ENCODE peak calls at places on chromosome 4, in four cellular contexts. X is fibroblast of lung, T is SK-N-SH, H is AG10803. S is an unnamed sample.

GRCh38 chr4:153153339-153153851 is 50.8 kb upstream of the TRIM2 start:
- DNase-seq in T (peak), H (peak), X (peak), S (no peak)

GRCh38 chr4:165505991-165506779 is 127.4 kb downstream of the CPE start:
- DNase-seq in H (peak), X (peak), T (no peak), S (peak)

GRCh38 chr4:89158884-89159503 is 47.7 kb downstream of the TIGD2 start:
- DNase-seq in H (peak), X (peak), T (peak), S (no peak)

GRCh38 chr4:8260656-8261111 is 8.9 kb upstream of the HTRA3 start:
- DNase-seq in T (peak), X (peak), H (peak), S (no peak)

GRCh38 chr4:79576480-79576803 is 168.4 kb upstream of the GK2 start:
- DNase-seq in T (peak), X (peak), H (peak), S (no peak)

GRCh38 chr4:14742054-14742453 is 260.2 kb upstream of the CPEB2 start:
- DNase-seq in T (no peak), H (no peak), X (no peak), S (no peak)

GRCh38 chr4:8353912-8354453 is 84.4 kb downstream of the HTRA3 start:
- DNase-seq in X (peak), H (peak), T (no peak), S (no peak)

GRCh38 chr4:89939464-89939863 is 44.8 kb downstream of the MMRN1 start:
- DNase-seq in T (no peak), H (no peak), X (peak), S (no peak)

GRCh38 chr4:146959692-146960091 is 14.0 kb upstream of the TTC29 start:
- DNase-seq in T (no peak), X (peak), H (no peak), S (no peak)

GRCh38 chr4:6732441-6733357 is 16.7 kb downstream of the BLOC1S4 start:
- DNase-seq in X (peak), H (peak), T (peak), S (peak)

GRCh38 chr4:82718067-82718935 is 80.3 kb downstream of the SCD5 start:
- DNase-seq in T (no peak), X (no peak), H (peak), S (no peak)

GRCh38 chr4:37670249-37670648 is 15.9 kb downstream of the RELL1 start:
- DNase-seq in T (no peak), X (no peak), H (no peak), S (no peak)

GRCh38 chr4:105630670-105631655 is 77.5 kb downstream of the INTS12 start:
- DNase-seq in H (no peak), X (no peak), T (no peak), S (no peak)
- TF ChIP-seq CTCF in H (no peak), X (no peak), T (no peak), S (no peak)

GRCh38 chr4:143700420-143701352 is at the start of gene FREM3:
- DNase-seq in H (no peak), T (peak), X (no peak), S (no peak)

GRCh38 chr4:143701365-143701764 is 890 bp upstream of the FREM3 start:
- DNase-seq in T (no peak), H (no peak), X (no peak), S (no peak)

GRCh38 chr4:143699331-143700059 is 980 bp downstream of the FREM3 start:
- DNase-seq in X (no peak), H (no peak), T (no peak), S (no peak)

GRCh38 chr4:143700060-143700419 is 435 bp downstream of the FREM3 start:
- DNase-seq in H (peak), X (peak), T (peak), S (no peak)
- H3K4me3 ChIP-seq in H (no peak), X (no peak), T (peak), S (no peak)

DNA sequence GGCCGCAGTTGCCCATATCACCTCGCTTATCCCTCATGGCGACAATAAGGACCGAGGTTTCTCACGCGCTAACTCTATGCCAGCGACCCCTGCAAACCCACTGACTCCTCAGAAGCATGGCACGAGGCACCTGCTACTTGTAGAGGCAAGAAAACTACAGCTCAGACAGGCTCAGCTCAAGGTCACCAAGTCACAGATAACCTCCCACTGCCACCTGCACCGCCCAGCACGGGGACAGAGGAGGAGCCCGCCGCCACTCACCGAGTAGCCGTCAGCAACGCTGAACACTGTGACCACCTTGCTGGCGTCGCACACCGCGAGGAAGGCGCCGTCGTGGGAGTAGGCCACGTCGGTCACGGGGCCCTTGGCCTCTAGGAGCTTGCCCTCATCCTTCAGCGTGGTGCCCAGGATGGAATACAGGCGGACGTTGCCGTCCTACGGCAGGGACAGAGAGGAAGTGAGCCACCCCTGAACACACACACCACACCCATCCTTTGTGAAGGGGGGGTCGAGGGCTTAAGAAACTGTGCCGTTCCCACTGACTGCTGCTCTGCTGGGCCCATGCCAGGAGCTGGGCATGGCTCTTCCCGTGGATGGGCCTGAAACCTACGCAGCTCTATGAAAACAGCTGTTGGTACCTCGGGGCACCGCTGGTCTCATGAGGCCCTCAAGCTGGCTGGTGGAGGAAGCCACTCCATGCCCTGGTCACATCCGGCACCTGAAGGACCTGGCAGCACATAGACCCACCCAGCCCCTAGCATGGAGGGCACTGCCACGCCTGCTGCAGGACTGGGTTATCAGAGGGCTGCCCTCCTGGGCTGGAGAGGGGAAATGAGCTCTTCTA is 38.9 kb downstream of the WDR1 start:
- DNase-seq in H (no peak), T (no peak), X (peak), S (no peak)
- TF ChIP-seq CTCF in H (no peak), T (no peak), X (no peak), S (no peak)

DNA sequence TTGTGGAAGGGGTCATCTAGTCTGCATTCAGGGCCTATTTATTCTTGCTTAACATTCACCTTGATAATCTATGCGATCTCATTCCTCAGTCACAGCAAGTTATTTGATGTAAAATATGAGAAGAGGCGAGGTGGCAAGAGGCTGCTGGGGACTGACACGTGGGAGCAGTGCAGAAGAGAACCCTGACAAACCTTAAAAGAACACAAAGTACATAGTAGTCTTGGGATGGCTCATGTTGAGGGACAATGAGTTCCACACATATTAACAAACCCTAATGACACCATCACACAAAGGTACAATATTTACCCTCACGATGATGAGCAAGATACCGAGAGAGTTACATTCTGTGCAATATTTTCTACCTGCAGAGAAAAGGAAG is 57.5 kb downstream of the MAML3 start:
- DNase-seq in X (no peak), H (no peak), T (no peak), S (no peak)
- H3K4me3 ChIP-seq in X (no peak), H (no peak), T (no peak), S (no peak)

S was measured in AG09309.